ENCODE peak calls at places on chromosomes 7 and 10, in ten cellular contexts. I, S, V, E, A, F, H, Z, N and P are unnamed samples. For H3K4me1 and H3K9me3, the result is how much of the 10 kb centered on the place peaks cover.

GRCh38 chr10:114970515-114970914 is 32.5 kb downstream of the TRUB1 start:
- DNase-seq in A (no peak), E (peak), S (no peak), F (no peak), I (no peak), H (no peak), Z (no peak), N (peak), V (no peak), P (peak)

GRCh38 chr7:44291733-44292395 is 33.5 kb downstream of the CAMK2B start:
- DNase-seq in E (no peak), I (no peak), A (no peak), Z (no peak), S (peak), V (no peak), F (peak), H (no peak), N (no peak), P (peak)

GRCh38 chr10:31896972-31897384 is 31.7 kb downstream of the ARHGAP12 start:
- DNase-seq in N (no peak), I (no peak), S (no peak), A (no peak), H (no peak), Z (no peak), E (no peak), V (peak), F (peak), P (no peak)

GRCh38 chr7:24214670-24215069 is 69.3 kb upstream of the NPY start:
- DNase-seq in H (no peak), E (no peak), Z (no peak), N (no peak), V (no peak), S (no peak), F (no peak), A (no peak), I (no peak), P (no peak)

GRCh38 chr10:78976825-78977760 is 91.7 kb upstream of the ZMIZ1 start:
- DNase-seq in S (no peak), A (no peak), F (no peak), E (no peak), N (no peak), H (no peak), Z (no peak), V (no peak), I (no peak), P (no peak)

GRCh38 chr10:103687718-103688117 is 167.7 kb downstream of the SH3PXD2A start:
- DNase-seq in H (no peak), F (no peak), E (no peak), I (no peak), N (no peak), V (no peak), S (no peak), A (no peak), Z (no peak), P (no peak)

GRCh38 chr7:46321556-46322205 is 400.6 kb upstream of the IGFBP3 start:
- DNase-seq in S (no peak), H (no peak), A (no peak), V (peak), Z (no peak), I (no peak), N (no peak), E (no peak), F (peak), P (no peak)

GRCh38 chr7:148084138-148084537 is 506.4 kb upstream of the C7orf33 start:
- DNase-seq in Z (peak), I (no peak), V (peak), A (peak), F (peak), E (peak), N (peak), S (no peak), H (peak), P (peak)

GRCh38 chr7:42236266-42237161 is 495 bp downstream of the GLI3 start:
- DNase-seq in N (no peak), I (no peak), H (no peak), E (peak), F (peak), V (peak), S (peak), A (peak), Z (peak), P (peak)

GRCh38 chr10:28624351-28624750 is 53.0 kb upstream of the BAMBI start:
- DNase-seq in I (no peak), V (no peak), F (no peak), A (no peak), S (no peak), Z (no peak), N (peak), E (no peak), H (no peak), P (no peak)

GRCh38 chr10:25174461-25175230 is at the start of gene GPR158:
- DNase-seq in Z (peak), A (peak), E (peak), V (peak), S (peak), I (peak), F (peak), H (no peak), N (no peak), P (peak)

GRCh38 chr10:3295501-3296005 is 123.0 kb upstream of the PITRM1 start:
- DNase-seq in N (no peak), Z (no peak), I (no peak), E (no peak), S (no peak), V (no peak), F (no peak), A (no peak), H (no peak), P (no peak)

GRCh38 chr10:42872865-42873435 is 90.4 kb downstream of the BMS1 start:
- DNase-seq in F (no peak), Z (no peak), I (no peak), A (no peak), S (no peak), V (no peak), H (no peak), N (no peak), E (no peak), P (peak)

GRCh38 chr7:751826-752225 is 24.7 kb upstream of the PRKAR1B start:
- DNase-seq in F (no peak), S (no peak), I (no peak), A (no peak), V (no peak), Z (no peak), H (no peak), E (no peak), N (no peak), P (no peak)

GRCh38 chr10:116719712-116720111 is 22.7 kb downstream of the HSPA12A start:
- DNase-seq in A (no peak), E (no peak), V (no peak), H (no peak), S (no peak), F (no peak), I (no peak), N (no peak), Z (no peak), P (peak)

GRCh38 chr7:36188266-36188665 is 35.2 kb downstream of the EEPD1 start:
- DNase-seq in E (no peak), A (no peak), Z (no peak), I (no peak), S (no peak), V (no peak), F (no peak), N (no peak), H (no peak), P (peak)

GRCh38 chr7:114988755-114989154 is 66.9 kb downstream of the MDFIC start:
- DNase-seq in E (peak), S (no peak), Z (no peak), A (peak), F (no peak), V (peak), N (no peak), H (no peak), I (no peak), P (no peak)

GRCh38 chr7:102433319-102434038 is at the start of gene ORAI2:
- DNase-seq in A (peak), E (peak), V (peak), S (peak), F (peak), H (no peak), Z (peak), N (peak), I (peak), P (peak)

GRCh38 chr10:1374901-1375804 is 319.0 kb downstream of the WDR37 start:
- DNase-seq in N (no peak), V (no peak), S (peak), H (no peak), A (no peak), Z (no peak), E (no peak), F (no peak), I (no peak), P (peak)

GRCh38 chr7:130904792-130905191 is 170.8 kb upstream of the KLF14 start:
- DNase-seq in V (no peak), H (no peak), I (no peak), Z (peak), A (no peak), E (no peak), N (no peak), S (peak), F (no peak), P (no peak)

GRCh38 chr10:129637010-129637409 is 170.0 kb downstream of the MGMT start:
- DNase-seq in F (no peak), Z (no peak), A (no peak), H (no peak), V (no peak), S (no peak), I (no peak), E (no peak), N (no peak), P (peak)

GRCh38 chr7:90988523-90988922 is 275.7 kb upstream of the FZD1 start:
- DNase-seq in E (no peak), A (no peak), N (no peak), I (no peak), Z (no peak), H (no peak), S (no peak), V (no peak), F (no peak), P (no peak)

GRCh38 chr10:18350340-18350739 is 210.1 kb downstream of the CACNB2 start:
- DNase-seq in S (no peak), F (no peak), N (no peak), E (no peak), H (no peak), A (no peak), Z (no peak), I (no peak), V (no peak), P (no peak)

GRCh38 chr10:89425000-89425399 is 10.6 kb downstream of the IFIT5 start:
- DNase-seq in I (no peak), H (no peak), E (no peak), A (no peak), V (no peak), Z (no peak), F (peak), S (no peak), N (no peak), P (no peak)

GRCh38 chr7:112207106-112207592 is 654 bp downstream of the ZNF277 start:
- DNase-seq in I (no peak), V (no peak), S (no peak), H (no peak), N (peak), F (no peak), Z (peak), A (no peak), E (no peak), P (no peak)

GRCh38 chr7:17934094-17934493 is 6.2 kb downstream of the SNX13 start:
- DNase-seq in V (no peak), E (no peak), S (no peak), I (no peak), A (no peak), H (peak), Z (no peak), N (no peak), F (no peak), P (no peak)

GRCh38 chr10:30782543-30783461 is 153.2 kb upstream of the LYZL2 start:
- DNase-seq in A (no peak), E (no peak), H (no peak), F (no peak), N (no peak), V (peak), Z (no peak), S (no peak), I (no peak), P (peak)

GRCh38 chr7:66429498-66430163 is 199.1 kb upstream of the KCTD7 start:
- DNase-seq in V (no peak), F (no peak), I (no peak), A (no peak), E (no peak), Z (no peak), H (no peak), S (no peak), N (no peak), P (no peak)

GRCh38 chr10:122051609-122052385 is 62.8 kb downstream of the TACC2 start:
- DNase-seq in S (peak), A (peak), N (no peak), H (peak), I (no peak), E (peak), Z (peak), V (peak), F (peak), P (peak)

GRCh38 chr7:100191775-100192174 is 14.1 kb downstream of the STAG3 start:
- DNase-seq in A (no peak), H (peak), Z (no peak), N (peak), S (no peak), E (no peak), V (peak), F (no peak), I (no peak), P (no peak)

GRCh38 chr7:33809218-33809617 is 96.1 kb upstream of the BMPER start:
- DNase-seq in F (no peak), S (no peak), N (no peak), A (no peak), V (no peak), Z (no peak), E (no peak), H (no peak), I (no peak), P (no peak)

GRCh38 chr7:112523871-112524270 is 43.1 kb downstream of the LSMEM1 start:
- DNase-seq in I (no peak), V (no peak), F (no peak), S (no peak), H (no peak), A (no peak), Z (no peak), E (no peak), N (no peak), P (no peak)

GRCh38 chr7:127438836-127439235 is 46.3 kb upstream of the ZNF800 start:
- DNase-seq in F (no peak), A (no peak), N (no peak), E (no peak), I (no peak), V (no peak), S (no peak), Z (no peak), H (no peak), P (no peak)

GRCh38 chr7:22357311-22358175 is 589 bp upstream of the RAPGEF5 start:
- DNase-seq in V (peak), A (peak), Z (peak), N (no peak), F (peak), E (no peak), S (no peak), I (no peak), H (no peak), P (peak)

GRCh38 chr10:29317027-29317420 is 28.2 kb downstream of the LYZL1 start:
- DNase-seq in E (no peak), I (no peak), Z (no peak), S (no peak), V (peak), N (no peak), A (no peak), F (no peak), H (no peak), P (no peak)

GRCh38 chr7:128902761-128903585 is 7.5 kb downstream of the KCP start:
- DNase-seq in I (no peak), Z (peak), H (peak), N (no peak), E (no peak), F (no peak), S (peak), V (peak), A (peak), P (no peak)

GRCh38 chr10:22022257-22023051 is 18.9 kb upstream of the DNAJC1 start:
- DNase-seq in S (no peak), A (peak), F (peak), E (peak), N (peak), V (peak), Z (peak), H (no peak), I (peak), P (no peak)

GRCh38 chr7:151679868-151680534 is 160.3 kb upstream of the RHEB start:
- DNase-seq in F (no peak), Z (no peak), A (no peak), E (no peak), N (no peak), S (no peak), I (no peak), H (peak), V (no peak), P (no peak)

GRCh38 chr10:14276200-14276599 is 54.5 kb downstream of the FRMD4A start:
- DNase-seq in S (no peak), V (no peak), N (no peak), H (no peak), Z (no peak), A (no peak), I (no peak), F (no peak), E (no peak), P (no peak)

GRCh38 chr10:24346877-24347505 is 138.1 kb downstream of the KIAA1217 start:
- DNase-seq in S (no peak), I (no peak), N (no peak), A (no peak), Z (no peak), F (no peak), E (no peak), H (peak), V (no peak), P (no peak)

GRCh38 chr10:105594301-105594700 is 953.2 kb downstream of the SORCS3 start:
- DNase-seq in H (no peak), S (no peak), Z (no peak), F (no peak), E (no peak), A (no peak), I (no peak), N (no peak), V (no peak), P (no peak)
- H3K4me1 ChIP-seq in H (under half), S (under half), Z (under half), F (under half), E (under half), A (under half), I (under half), N (under half), V (under half), P (under half)

DNA sequence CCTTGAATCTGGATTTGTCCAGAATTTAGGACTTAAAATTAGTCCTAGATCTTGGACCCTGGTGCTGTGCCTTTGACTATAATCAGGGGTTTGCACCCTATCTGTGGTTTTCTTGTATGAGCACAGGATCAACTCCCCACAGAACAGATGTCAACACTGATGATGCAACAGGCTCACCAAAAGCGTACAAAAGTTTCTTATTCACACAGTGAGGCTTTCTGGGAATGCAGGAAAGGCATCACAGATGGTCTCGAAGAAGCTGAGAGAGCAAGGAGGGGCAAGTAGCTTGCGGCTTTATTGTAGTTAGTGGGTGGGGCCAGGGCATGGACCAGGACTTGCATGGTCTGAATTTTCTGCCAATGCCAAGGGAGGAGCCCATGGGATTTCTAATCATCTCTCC is 46.2 kb downstream of the SEC61G start:
- DNase-seq in A (no peak), E (no peak), F (no peak), N (no peak), I (no peak), H (no peak), V (no peak), S (no peak), Z (no peak), P (no peak)
- H3K9me3 ChIP-seq in A (under half), E (under half), F (under half), N (under half), I (under half), H (under half), V (under half), S (under half), Z (under half), P (under half)

GRCh38 chr10:124124769-124125161 is 31.4 kb upstream of the CHST15 start:
- DNase-seq in V (no peak), N (no peak), Z (no peak), S (no peak), F (no peak), H (no peak), A (no peak), I (no peak), E (no peak), P (no peak)
- H3K4me1 ChIP-seq in V (under half), N (half or more), Z (under half), S (under half), F (under half), H (under half), A (under half), I (under half), E (under half), P (under half)

GRCh38 chr7:16400896-16401275 is 20.5 kb downstream of the CRPPA start:
- DNase-seq in V (no peak), Z (no peak), S (no peak), F (no peak), A (no peak), I (no peak), E (no peak), H (no peak), N (no peak), P (no peak)

GRCh38 chr7:16399265-16399801 is 22.0 kb downstream of the CRPPA start:
- DNase-seq in Z (no peak), A (no peak), S (no peak), V (peak), I (no peak), H (no peak), N (no peak), E (no peak), F (no peak), P (no peak)

GRCh38 chr7:16402084-16402483 is 19.3 kb downstream of the CRPPA start:
- DNase-seq in H (no peak), A (no peak), E (no peak), F (peak), V (peak), S (no peak), I (no peak), N (no peak), Z (no peak), P (no peak)

GRCh38 chr7:16398211-16399017 is 22.9 kb downstream of the CRPPA start:
- DNase-seq in A (no peak), E (no peak), I (no peak), N (no peak), F (no peak), V (no peak), S (no peak), Z (no peak), H (no peak), P (no peak)

GRCh38 chr7:16399916-16400895 is 21.1 kb downstream of the CRPPA start:
- DNase-seq in V (no peak), S (no peak), E (no peak), I (no peak), H (no peak), Z (no peak), A (no peak), F (no peak), N (no peak), P (no peak)
- H3K9me3 ChIP-seq in V (under half), S (under half), E (under half), I (under half), H (half or more), Z (under half), A (under half), F (under half), N (under half), P (half or more)

GRCh38 chr10:101219137-101219945 is 9.9 kb downstream of the LBX1 start:
- DNase-seq in Z (no peak), V (no peak), N (no peak), F (no peak), S (no peak), A (no peak), I (no peak), E (no peak), H (no peak), P (no peak)
- H3K4me1 ChIP-seq in Z (under half), V (under half), N (under half), F (under half), S (under half), A (under half), I (half or more), E (under half), H (under half), P (under half)

DNA sequence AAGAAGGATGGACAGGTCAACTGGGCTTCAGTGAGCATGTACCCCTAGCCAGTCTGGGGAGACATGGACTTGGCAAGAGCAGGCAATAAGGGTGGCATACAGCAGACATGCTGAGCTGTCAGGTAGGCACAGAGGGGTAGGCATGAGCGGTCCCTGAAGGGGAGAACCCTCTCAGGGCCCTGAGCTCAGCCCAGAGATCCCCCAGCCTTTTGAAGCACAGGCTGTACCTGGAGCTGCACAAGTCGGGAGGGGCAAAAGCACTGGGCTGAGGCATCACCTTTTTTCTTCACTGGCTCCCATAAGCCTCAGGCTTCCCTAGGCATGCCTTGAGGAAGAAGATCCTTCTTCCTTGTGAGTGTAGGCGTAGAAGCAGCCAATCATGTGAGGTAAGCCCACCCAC is 42.3 kb downstream of the ZNF727 start:
- DNase-seq in N (no peak), A (no peak), E (no peak), F (no peak), I (no peak), S (peak), Z (no peak), H (no peak), V (no peak), P (no peak)
- H3K9me3 ChIP-seq in N (under half), A (under half), E (half or more), F (under half), I (under half), S (half or more), Z (half or more), H (under half), V (under half), P (half or more)

GRCh38 chr10:4767033-4767814 is 58.8 kb upstream of the AKR1E2 start:
- DNase-seq in H (no peak), V (peak), Z (peak), F (peak), S (no peak), I (no peak), N (peak), A (no peak), E (peak), P (no peak)
- H3K4me1 ChIP-seq in H (under half), V (under half), Z (under half), F (under half), S (under half), I (under half), N (under half), A (under half), E (half or more), P (under half)